ENCODE peak calls at places on chromosomes 4 and X, in four cellular contexts. One of them, this sample, is unnamed.

GRCh38 chrX:14359727-14360126 is 169.6 kb upstream of the GLRA2 start:
- DNase-seq in K562: no peak
- DNase-seq in HepG2: no peak
- DNase-seq in GM12878: no peak
- DNase-seq in this sample: no peak

GRCh38 chr4:180827193-180827592 is 1416.0 kb upstream of the TENM3 start:
- DNase-seq in GM12878: no peak
- DNase-seq in K562: no peak
- DNase-seq in HepG2: peak; percentile 5
- DNase-seq in this sample: no peak

GRCh38 chr4:28788929-28789490 is 1928.4 kb downstream of the STIM2 start:
- DNase-seq in HepG2: no peak
- DNase-seq in K562: no peak
- DNase-seq in GM12878: no peak
- DNase-seq in this sample: peak; percentile 3

GRCh38 chr4:81030617-81031388 is at the start of gene BMP3:
- DNase-seq in GM12878: no peak
- DNase-seq in HepG2: no peak
- DNase-seq in K562: no peak
- DNase-seq in this sample: no peak

GRCh38 chr4:83993774-83994173 is 457.9 kb downstream of the GPAT3 start:
- DNase-seq in GM12878: no peak
- DNase-seq in K562: no peak
- DNase-seq in HepG2: no peak
- DNase-seq in this sample: no peak

GRCh38 chr4:77104405-77105292 is 28.9 kb upstream of the CCNI start:
- DNase-seq in K562: no peak
- DNase-seq in GM12878: no peak
- DNase-seq in HepG2: no peak
- DNase-seq in this sample: no peak

GRCh38 chr4:84792366-84793301 is 173.9 kb downstream of the WDFY3 start:
- DNase-seq in HepG2: no peak
- DNase-seq in K562: no peak
- DNase-seq in GM12878: no peak
- DNase-seq in this sample: peak; percentile 65

GRCh38 chr4:145843148-145843547 is 95.5 kb downstream of the ZNF827 start:
- DNase-seq in K562: no peak
- DNase-seq in HepG2: no peak
- DNase-seq in GM12878: no peak
- DNase-seq in this sample: no peak

GRCh38 chr4:11615601-11616000 is 186.9 kb upstream of the HS3ST1 start:
- DNase-seq in K562: no peak
- DNase-seq in GM12878: no peak
- DNase-seq in HepG2: no peak
- DNase-seq in this sample: no peak

GRCh38 chr4:47490550-47490949 is 5.5 kb downstream of the ATP10D start:
- DNase-seq in K562: no peak
- DNase-seq in HepG2: peak; percentile 21
- DNase-seq in GM12878: no peak
- DNase-seq in this sample: peak; percentile 16

GRCh38 chrX:155968106-155968714 is 29.3 kb upstream of the IL9R start:
- DNase-seq in GM12878: no peak
- DNase-seq in HepG2: no peak
- DNase-seq in K562: no peak
- DNase-seq in this sample: no peak

GRCh38 chr4:101232074-101232776 is 115.1 kb downstream of the PPP3CA start:
- DNase-seq in HepG2: no peak
- DNase-seq in K562: no peak
- DNase-seq in GM12878: no peak
- DNase-seq in this sample: no peak

GRCh38 chr4:53767503-53767902 is 176.2 kb upstream of the LNX1 start:
- DNase-seq in GM12878: no peak
- DNase-seq in K562: no peak
- DNase-seq in HepG2: no peak
- DNase-seq in this sample: no peak

GRCh38 chr4:158459085-158459820 is 62.4 kb upstream of the RXFP1 start:
- DNase-seq in GM12878: no peak
- DNase-seq in K562: no peak
- DNase-seq in HepG2: no peak
- DNase-seq in this sample: no peak

GRCh38 chr4:166460769-166461550 is 587.9 kb downstream of the TLL1 start:
- DNase-seq in HepG2: no peak
- DNase-seq in GM12878: no peak
- DNase-seq in K562: no peak
- DNase-seq in this sample: no peak

GRCh38 chr4:3759236-3759635 is 6.9 kb upstream of the ADRA2C start:
- DNase-seq in K562: no peak
- DNase-seq in HepG2: no peak
- DNase-seq in GM12878: no peak
- DNase-seq in this sample: no peak

GRCh38 chr4:2081540-2081939 is 22.4 kb downstream of the NAT8L start:
- DNase-seq in HepG2: no peak
- DNase-seq in GM12878: no peak
- DNase-seq in K562: no peak
- DNase-seq in this sample: no peak

GRCh38 chrX:69552512-69552911 is 48.4 kb downstream of the NALF2 start:
- DNase-seq in HepG2: no peak
- DNase-seq in K562: no peak
- DNase-seq in GM12878: no peak
- DNase-seq in this sample: no peak

GRCh38 chr4:6746721-6747689 is 31.0 kb downstream of the BLOC1S4 start:
- DNase-seq in K562: no peak
- DNase-seq in HepG2: no peak
- DNase-seq in GM12878: no peak
- DNase-seq in this sample: no peak

GRCh38 chr4:159669094-159669493 is 566.2 kb downstream of the RAPGEF2 start:
- DNase-seq in HepG2: no peak
- DNase-seq in GM12878: no peak
- DNase-seq in K562: no peak
- DNase-seq in this sample: no peak

GRCh38 chrX:39396358-39396995 is 595.2 kb downstream of the MID1IP1 start:
- DNase-seq in GM12878: no peak
- DNase-seq in K562: no peak
- DNase-seq in HepG2: no peak
- DNase-seq in this sample: no peak

GRCh38 chrX:39950035-39950688 is 147.6 kb downstream of the BCOR start:
- DNase-seq in K562: peak; percentile 41
- DNase-seq in GM12878: no peak
- DNase-seq in HepG2: no peak
- DNase-seq in this sample: no peak

GRCh38 chr4:130393246-130394041 is 1297.5 kb downstream of the C4orf33 start:
- DNase-seq in GM12878: no peak
- DNase-seq in HepG2: peak; percentile 0
- DNase-seq in K562: no peak
- DNase-seq in this sample: no peak

GRCh38 chr4:80307774-80308465 is 27.6 kb upstream of the CFAP299 start:
- DNase-seq in GM12878: no peak
- DNase-seq in HepG2: no peak
- DNase-seq in K562: peak; percentile 9
- DNase-seq in this sample: peak; percentile 30

GRCh38 chrX:132423323-132423722 is 65.5 kb downstream of the MBNL3 start:
- DNase-seq in K562: no peak
- DNase-seq in HepG2: no peak
- DNase-seq in GM12878: no peak
- DNase-seq in this sample: no peak

GRCh38 chrX:12013220-12013619 is 125.1 kb upstream of the FRMPD4 start:
- DNase-seq in GM12878: no peak
- DNase-seq in K562: no peak
- DNase-seq in HepG2: no peak
- DNase-seq in this sample: no peak

GRCh38 chr4:84366111-84366510 is 133.0 kb downstream of the NKX6-1 start:
- DNase-seq in GM12878: no peak
- DNase-seq in K562: no peak
- DNase-seq in HepG2: no peak
- DNase-seq in this sample: no peak

GRCh38 chrX:106906361-106906760 is 3.2 kb upstream of the RIPPLY1 start:
- DNase-seq in K562: no peak
- DNase-seq in GM12878: no peak
- DNase-seq in HepG2: no peak
- DNase-seq in this sample: no peak

GRCh38 chr4:81457345-81457744 is 14.4 kb downstream of the RASGEF1B start:
- DNase-seq in HepG2: no peak
- DNase-seq in K562: no peak
- DNase-seq in GM12878: no peak
- DNase-seq in this sample: no peak

GRCh38 chrX:9091253-9091652 is 57.3 kb upstream of the FAM9B start:
- DNase-seq in GM12878: no peak
- DNase-seq in HepG2: no peak
- DNase-seq in K562: no peak
- DNase-seq in this sample: no peak

GRCh38 chr4:182717788-182718583 is 199.2 kb downstream of the DCTD start:
- DNase-seq in HepG2: no peak
- DNase-seq in GM12878: no peak
- DNase-seq in K562: no peak
- DNase-seq in this sample: no peak

GRCh38 chrX:155577682-155578081 is 35.1 kb downstream of the TMLHE start:
- DNase-seq in K562: no peak
- DNase-seq in HepG2: no peak
- DNase-seq in GM12878: peak; percentile 2
- DNase-seq in this sample: no peak

GRCh38 chr4:56745082-56745481 is 64.0 kb upstream of the HOPX start:
- DNase-seq in HepG2: no peak
- DNase-seq in GM12878: no peak
- DNase-seq in K562: no peak
- DNase-seq in this sample: no peak

GRCh38 chrX:49840679-49841078 is 11.6 kb downstream of the PAGE4 start:
- DNase-seq in HepG2: peak; percentile 83
- DNase-seq in K562: peak; percentile 68
- DNase-seq in GM12878: peak; percentile 15
- DNase-seq in this sample: peak; percentile 54

GRCh38 chr4:186792994-186793393 is 69.3 kb upstream of the FAT1 start:
- DNase-seq in GM12878: no peak
- DNase-seq in K562: no peak
- DNase-seq in HepG2: no peak
- DNase-seq in this sample: no peak

DNA sequence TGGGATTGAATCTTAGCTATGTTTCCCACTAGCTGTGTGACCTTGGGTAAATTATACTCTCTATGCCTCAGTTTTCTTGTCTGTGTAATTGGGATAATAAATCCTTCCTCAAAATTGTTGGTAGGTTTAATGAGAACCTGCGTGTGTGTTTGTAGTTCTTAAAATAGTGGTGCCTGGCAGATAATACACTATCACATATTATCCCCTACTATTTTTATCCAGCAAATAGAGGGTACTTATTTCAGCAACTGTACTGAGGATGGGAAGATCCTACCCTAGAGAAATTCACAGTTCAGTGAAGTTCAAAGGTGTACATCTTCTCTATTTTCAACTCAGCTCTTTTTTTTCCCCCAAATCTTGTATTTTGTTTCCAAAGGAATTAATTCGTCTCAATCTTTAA is 17.2 kb downstream of the ABHD18 start:
- DNase-seq in K562: no peak
- DNase-seq in GM12878: no peak
- DNase-seq in HepG2: no peak
- DNase-seq in this sample: no peak
- TF ChIP-seq ZBTB33 in K562: no peak
- TF ChIP-seq ZBTB33 in GM12878: no peak
- TF ChIP-seq ZBTB33 in HepG2: no peak
- TF ChIP-seq ZBTB33 in this sample: no peak

GRCh38 chr4:113497154-113497553 is 264.4 kb downstream of the CAMK2D start:
- DNase-seq in HepG2: no peak
- DNase-seq in GM12878: no peak
- DNase-seq in K562: no peak
- DNase-seq in this sample: no peak

GRCh38 chr4:113499166-113499565 is 262.4 kb downstream of the CAMK2D start:
- DNase-seq in K562: no peak
- DNase-seq in HepG2: peak; percentile 20
- DNase-seq in GM12878: no peak
- DNase-seq in this sample: no peak

GRCh38 chr4:113502476-113502875 is 259.1 kb downstream of the CAMK2D start:
- DNase-seq in GM12878: no peak
- DNase-seq in K562: no peak
- DNase-seq in HepG2: peak; percentile 12
- DNase-seq in this sample: no peak

GRCh38 chr4:113496698-113497097 is 264.8 kb downstream of the CAMK2D start:
- DNase-seq in GM12878: no peak
- DNase-seq in HepG2: no peak
- DNase-seq in K562: no peak
- DNase-seq in this sample: no peak

DNA sequence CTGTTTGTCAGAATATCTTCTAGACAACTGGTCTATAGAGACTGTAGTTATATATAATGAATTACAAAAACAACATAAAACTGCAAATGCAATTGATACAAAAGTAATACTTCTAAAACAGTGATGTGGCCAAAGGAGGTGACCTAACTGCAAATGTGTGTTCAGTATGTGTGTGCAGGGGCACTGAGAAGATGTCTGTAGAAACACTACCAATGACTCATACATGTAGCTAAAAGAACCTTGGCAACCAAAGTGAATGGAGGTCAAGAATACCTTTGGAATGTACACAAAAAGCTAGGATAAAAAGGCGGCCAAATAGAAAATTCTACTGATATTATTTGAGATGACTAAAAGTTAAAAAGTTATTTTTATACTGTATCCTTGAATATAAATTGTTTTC is 261.8 kb downstream of the CAMK2D start:
- DNase-seq in HepG2: peak; percentile 35
- DNase-seq in K562: no peak
- DNase-seq in GM12878: no peak
- DNase-seq in this sample: no peak
- TF ChIP-seq USF2 in HepG2: no peak
- TF ChIP-seq USF2 in K562: no peak
- TF ChIP-seq USF2 in GM12878: no peak
- TF ChIP-seq USF2 in this sample: no peak

DNA sequence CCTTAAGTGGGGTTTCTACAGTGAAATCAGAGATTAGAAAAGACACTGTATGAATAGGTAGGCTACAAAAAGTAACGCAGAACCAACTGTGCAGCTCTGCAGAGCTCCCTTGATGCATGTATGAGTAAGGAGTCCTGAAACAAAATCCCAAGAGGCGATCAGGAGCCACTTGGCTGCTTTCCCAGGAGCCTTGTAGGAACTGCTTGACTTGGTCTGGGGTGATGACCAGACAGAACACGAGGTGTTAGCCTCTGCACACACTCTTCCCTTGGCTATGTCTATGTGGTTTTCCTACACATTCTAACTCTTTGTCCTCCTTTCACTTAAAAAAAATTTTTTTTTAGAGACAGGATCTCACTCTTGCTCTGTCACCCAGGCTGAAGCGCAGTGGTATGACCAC is 22.8 kb upstream of the AP1S2 start:
- DNase-seq in GM12878: no peak
- DNase-seq in K562: no peak
- DNase-seq in HepG2: no peak
- DNase-seq in this sample: no peak
- TF ChIP-seq ZBTB33 in GM12878: no peak
- TF ChIP-seq ZBTB33 in K562: no peak
- TF ChIP-seq ZBTB33 in HepG2: no peak
- TF ChIP-seq ZBTB33 in this sample: no peak

GRCh38 chrX:138849521-138849920 is 138.0 kb upstream of the FGF13 start:
- DNase-seq in HepG2: no peak
- DNase-seq in K562: no peak
- DNase-seq in GM12878: no peak
- DNase-seq in this sample: no peak

GRCh38 chrX:138845791-138846190 is 134.3 kb upstream of the FGF13 start:
- DNase-seq in K562: no peak
- DNase-seq in HepG2: no peak
- DNase-seq in GM12878: no peak
- DNase-seq in this sample: no peak

GRCh38 chrX:138847930-138848329 is 136.4 kb upstream of the FGF13 start:
- DNase-seq in HepG2: no peak
- DNase-seq in GM12878: no peak
- DNase-seq in K562: no peak
- DNase-seq in this sample: no peak
- TF ChIP-seq USF2 in HepG2: no peak
- TF ChIP-seq USF2 in GM12878: no peak
- TF ChIP-seq USF2 in K562: no peak
- TF ChIP-seq USF2 in this sample: no peak

This sample was measured in SK-N-SH.